ENCODE peak calls at places on chromosome 11, in six cellular contexts. One of them, this sample, is unnamed.

GRCh38 chr11:69198891-69199582 is 43.3 kb downstream of the SMIM38 start:
- DNase-seq in stomach: no peak
- DNase-seq in breast epithelium: no peak
- DNase-seq in ovary: no peak
- DNase-seq in HCT116: no peak
- DNase-seq in sigmoid colon: no peak
- DNase-seq in this sample: no peak

GRCh38 chr11:88384004-88384677 is 46.6 kb upstream of the CTSC start:
- DNase-seq in stomach: no peak
- DNase-seq in sigmoid colon: no peak
- DNase-seq in breast epithelium: no peak
- DNase-seq in ovary: no peak
- DNase-seq in HCT116: peak; percentile 7
- DNase-seq in this sample: no peak

GRCh38 chr11:108596701-108597100 is 3.1 kb upstream of the EXPH5 start:
- DNase-seq in ovary: no peak
- DNase-seq in sigmoid colon: no peak
- DNase-seq in stomach: no peak
- DNase-seq in HCT116: no peak
- DNase-seq in breast epithelium: no peak
- DNase-seq in this sample: no peak

GRCh38 chr11:121672630-121673487 is 220.1 kb upstream of the SORL1-AS1 start:
- DNase-seq in HCT116: no peak
- DNase-seq in stomach: no peak
- DNase-seq in breast epithelium: no peak
- DNase-seq in ovary: no peak
- DNase-seq in sigmoid colon: peak; percentile 85
- DNase-seq in this sample: no peak

GRCh38 chr11:20353829-20354434 is 9.6 kb upstream of the HTATIP2 start:
- DNase-seq in breast epithelium: no peak
- DNase-seq in HCT116: peak; percentile 45
- DNase-seq in sigmoid colon: no peak
- DNase-seq in ovary: no peak
- DNase-seq in stomach: peak; percentile 29
- DNase-seq in this sample: no peak

GRCh38 chr11:16926868-16927267 is 87.3 kb downstream of the PLEKHA7 start:
- DNase-seq in sigmoid colon: no peak
- DNase-seq in breast epithelium: no peak
- DNase-seq in HCT116: no peak
- DNase-seq in stomach: no peak
- DNase-seq in ovary: no peak
- DNase-seq in this sample: no peak

GRCh38 chr11:76689313-76689712 is 18.8 kb upstream of the LRRC32 start:
- DNase-seq in sigmoid colon: no peak
- DNase-seq in ovary: no peak
- DNase-seq in HCT116: no peak
- DNase-seq in stomach: no peak
- DNase-seq in breast epithelium: no peak
- DNase-seq in this sample: no peak

GRCh38 chr11:97815667-97816066 is 1205.1 kb upstream of the CNTN5 start:
- DNase-seq in stomach: no peak
- DNase-seq in HCT116: no peak
- DNase-seq in breast epithelium: no peak
- DNase-seq in ovary: no peak
- DNase-seq in sigmoid colon: no peak
- DNase-seq in this sample: no peak

GRCh38 chr11:74462009-74462408 is 5.3 kb downstream of the KCNE3 start:
- DNase-seq in stomach: peak; percentile 69
- DNase-seq in breast epithelium: no peak
- DNase-seq in HCT116: no peak
- DNase-seq in sigmoid colon: peak; percentile 89
- DNase-seq in ovary: peak; percentile 85
- DNase-seq in this sample: peak; percentile 39

GRCh38 chr11:120017582-120017981 is 120.3 kb downstream of the TRIM29 start:
- DNase-seq in ovary: no peak
- DNase-seq in breast epithelium: no peak
- DNase-seq in stomach: no peak
- DNase-seq in sigmoid colon: no peak
- DNase-seq in HCT116: no peak
- DNase-seq in this sample: no peak

GRCh38 chr11:75577198-75577597 is 15.1 kb downstream of the SERPINH1 start:
- DNase-seq in ovary: no peak
- DNase-seq in breast epithelium: no peak
- DNase-seq in sigmoid colon: no peak
- DNase-seq in HCT116: no peak
- DNase-seq in stomach: peak; percentile 52
- DNase-seq in this sample: peak; percentile 40

GRCh38 chr11:71913716-71914115 is 14.7 kb downstream of the XNDC1N start:
- DNase-seq in breast epithelium: no peak
- DNase-seq in sigmoid colon: no peak
- DNase-seq in stomach: no peak
- DNase-seq in ovary: no peak
- DNase-seq in HCT116: no peak
- DNase-seq in this sample: no peak

GRCh38 chr11:57417056-57417455 is 9.9 kb downstream of the SLC43A3 start:
- DNase-seq in sigmoid colon: peak; percentile 70
- DNase-seq in HCT116: no peak
- DNase-seq in ovary: no peak
- DNase-seq in breast epithelium: no peak
- DNase-seq in stomach: no peak
- DNase-seq in this sample: no peak

GRCh38 chr11:73729594-73730206 is 31.2 kb downstream of the RAB6A start:
- DNase-seq in stomach: no peak
- DNase-seq in sigmoid colon: no peak
- DNase-seq in HCT116: peak; percentile 4
- DNase-seq in ovary: no peak
- DNase-seq in breast epithelium: no peak
- DNase-seq in this sample: no peak

GRCh38 chr11:35104655-35105054 is 34.3 kb upstream of the CD44 start:
- DNase-seq in HCT116: no peak
- DNase-seq in sigmoid colon: no peak
- DNase-seq in breast epithelium: no peak
- DNase-seq in ovary: no peak
- DNase-seq in stomach: no peak
- DNase-seq in this sample: no peak

GRCh38 chr11:1548221-1549070 is 23.6 kb downstream of the DUSP8 start:
- DNase-seq in sigmoid colon: peak; percentile 94
- DNase-seq in stomach: peak; percentile 86
- DNase-seq in ovary: peak; percentile 32
- DNase-seq in HCT116: peak; percentile 62
- DNase-seq in breast epithelium: peak; percentile 85
- DNase-seq in this sample: no peak

GRCh38 chr11:63915961-63916836 is 765 bp downstream of the RCOR2 start:
- DNase-seq in HCT116: no peak
- DNase-seq in stomach: peak; percentile 37
- DNase-seq in sigmoid colon: no peak
- DNase-seq in ovary: peak; percentile 40
- DNase-seq in breast epithelium: no peak
- DNase-seq in this sample: no peak

GRCh38 chr11:8709002-8709672 is 26.5 kb downstream of the RPL27A start:
- DNase-seq in stomach: peak; percentile 50
- DNase-seq in breast epithelium: peak; percentile 80
- DNase-seq in HCT116: no peak
- DNase-seq in sigmoid colon: peak; percentile 98
- DNase-seq in ovary: peak; percentile 89
- DNase-seq in this sample: peak; percentile 86

GRCh38 chr11:125476721-125477120 is 19.3 kb downstream of the FEZ1 start:
- DNase-seq in HCT116: no peak
- DNase-seq in breast epithelium: no peak
- DNase-seq in stomach: no peak
- DNase-seq in ovary: no peak
- DNase-seq in sigmoid colon: no peak
- DNase-seq in this sample: no peak

GRCh38 chr11:116852261-116853125 is 15.1 kb upstream of the APOA1 start:
- DNase-seq in sigmoid colon: no peak
- DNase-seq in ovary: peak; percentile 74
- DNase-seq in stomach: no peak
- DNase-seq in breast epithelium: no peak
- DNase-seq in HCT116: no peak
- DNase-seq in this sample: no peak

GRCh38 chr11:66311965-66312548 is 4.8 kb downstream of the CD248 start:
- DNase-seq in HCT116: peak; percentile 95
- DNase-seq in breast epithelium: peak; percentile 77
- DNase-seq in sigmoid colon: peak; percentile 96
- DNase-seq in ovary: peak; percentile 93
- DNase-seq in stomach: peak; percentile 95
- DNase-seq in this sample: peak; percentile 87

GRCh38 chr11:69195819-69196218 is 40.1 kb downstream of the SMIM38 start:
- DNase-seq in ovary: no peak
- DNase-seq in breast epithelium: no peak
- DNase-seq in sigmoid colon: no peak
- DNase-seq in stomach: no peak
- DNase-seq in HCT116: no peak
- DNase-seq in this sample: no peak

GRCh38 chr11:78168539-78169477 is 19.6 kb downstream of the KCTD21 start:
- DNase-seq in sigmoid colon: peak; percentile 91
- DNase-seq in HCT116: no peak
- DNase-seq in stomach: peak; percentile 35
- DNase-seq in ovary: peak; percentile 80
- DNase-seq in breast epithelium: no peak
- DNase-seq in this sample: peak; percentile 83

GRCh38 chr11:78170413-78170812 is 18.0 kb downstream of the KCTD21 start:
- DNase-seq in breast epithelium: no peak
- DNase-seq in stomach: no peak
- DNase-seq in HCT116: no peak
- DNase-seq in sigmoid colon: no peak
- DNase-seq in ovary: no peak
- DNase-seq in this sample: no peak

GRCh38 chr11:78171951-78172350 is 16.5 kb downstream of the KCTD21 start:
- DNase-seq in HCT116: no peak
- DNase-seq in sigmoid colon: no peak
- DNase-seq in ovary: peak; percentile 10
- DNase-seq in breast epithelium: no peak
- DNase-seq in stomach: no peak
- DNase-seq in this sample: no peak

GRCh38 chr11:78166832-78167469 is 21.5 kb downstream of the KCTD21 start:
- DNase-seq in stomach: no peak
- DNase-seq in breast epithelium: no peak
- DNase-seq in sigmoid colon: no peak
- DNase-seq in ovary: no peak
- DNase-seq in HCT116: no peak
- DNase-seq in this sample: no peak

GRCh38 chr11:78170874-78171549 is 17.4 kb downstream of the KCTD21 start:
- DNase-seq in ovary: no peak
- DNase-seq in HCT116: no peak
- DNase-seq in stomach: no peak
- DNase-seq in sigmoid colon: no peak
- DNase-seq in breast epithelium: no peak
- DNase-seq in this sample: no peak
- TF ChIP-seq POLR2A in ovary: no peak
- TF ChIP-seq POLR2A in HCT116: no peak
- TF ChIP-seq POLR2A in stomach: no peak
- TF ChIP-seq POLR2A in sigmoid colon: no peak
- TF ChIP-seq POLR2A in breast epithelium: no peak
- TF ChIP-seq POLR2A in this sample: no peak

GRCh38 chr11:44611088-44611487 is 45.6 kb downstream of the CD82 start:
- DNase-seq in breast epithelium: no peak
- DNase-seq in HCT116: no peak
- DNase-seq in stomach: no peak
- DNase-seq in ovary: no peak
- DNase-seq in sigmoid colon: no peak
- DNase-seq in this sample: no peak
- H3K4me1 ChIP-seq in breast epithelium: no peaks in the 10 kb centered on the region
- H3K4me1 ChIP-seq in HCT116: peaks cover 5% of the 10 kb centered on the region
- H3K4me1 ChIP-seq in stomach: peaks cover 65% of the 10 kb centered on the region
- H3K4me1 ChIP-seq in ovary: peaks cover 15% of the 10 kb centered on the region
- H3K4me1 ChIP-seq in sigmoid colon: peaks cover 28% of the 10 kb centered on the region
- H3K4me1 ChIP-seq in this sample: no peaks in the 10 kb centered on the region

DNA sequence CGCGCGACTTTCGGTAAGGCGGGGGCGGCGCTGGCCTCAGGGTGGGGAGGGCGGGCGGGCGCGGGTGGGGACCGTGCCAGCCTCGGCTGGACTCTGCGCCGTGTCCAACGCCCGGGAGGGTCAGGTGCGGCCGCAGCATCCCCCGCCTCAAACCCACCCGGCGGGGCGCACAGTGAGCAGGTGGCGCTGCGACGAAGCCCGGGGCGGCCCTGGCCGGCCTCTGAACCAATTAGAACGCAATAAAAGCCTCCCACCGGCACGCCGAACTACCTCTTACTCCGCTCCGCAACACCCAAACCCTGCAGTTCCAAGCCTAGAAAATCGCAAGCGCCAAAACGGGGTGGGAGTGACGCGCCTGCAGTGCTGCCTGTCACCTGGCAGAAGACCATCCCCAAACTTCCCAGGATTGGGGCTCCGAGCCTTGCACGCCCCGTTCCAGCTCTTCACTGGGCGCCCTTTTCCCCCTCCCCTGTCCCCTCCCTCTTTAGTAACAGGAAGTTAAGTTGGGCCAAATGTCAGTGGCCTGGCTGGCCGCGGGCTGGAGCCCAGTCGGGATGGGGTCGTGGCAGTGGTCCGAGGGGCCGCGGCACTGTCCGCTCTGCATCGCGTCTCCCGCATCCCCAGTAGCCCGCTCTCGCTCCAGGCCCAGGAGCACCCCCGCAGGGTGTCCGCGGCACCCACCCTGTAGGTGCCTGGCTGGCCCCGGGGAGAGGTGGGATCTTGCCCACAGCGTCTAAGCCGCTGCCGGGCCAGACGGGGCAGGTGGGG is 508 bp downstream of the MICAL2 start:
- DNase-seq in breast epithelium: no peak
- DNase-seq in HCT116: no peak
- DNase-seq in sigmoid colon: peak; percentile 76
- DNase-seq in ovary: peak; percentile 39
- DNase-seq in stomach: no peak
- DNase-seq in this sample: no peak
- TF ChIP-seq POLR2A in breast epithelium: no peak
- TF ChIP-seq POLR2A in HCT116: no peak
- TF ChIP-seq POLR2A in sigmoid colon: no peak
- TF ChIP-seq POLR2A in ovary: no peak
- TF ChIP-seq POLR2A in stomach: no peak
- TF ChIP-seq POLR2A in this sample: peak; percentile 27

DNA sequence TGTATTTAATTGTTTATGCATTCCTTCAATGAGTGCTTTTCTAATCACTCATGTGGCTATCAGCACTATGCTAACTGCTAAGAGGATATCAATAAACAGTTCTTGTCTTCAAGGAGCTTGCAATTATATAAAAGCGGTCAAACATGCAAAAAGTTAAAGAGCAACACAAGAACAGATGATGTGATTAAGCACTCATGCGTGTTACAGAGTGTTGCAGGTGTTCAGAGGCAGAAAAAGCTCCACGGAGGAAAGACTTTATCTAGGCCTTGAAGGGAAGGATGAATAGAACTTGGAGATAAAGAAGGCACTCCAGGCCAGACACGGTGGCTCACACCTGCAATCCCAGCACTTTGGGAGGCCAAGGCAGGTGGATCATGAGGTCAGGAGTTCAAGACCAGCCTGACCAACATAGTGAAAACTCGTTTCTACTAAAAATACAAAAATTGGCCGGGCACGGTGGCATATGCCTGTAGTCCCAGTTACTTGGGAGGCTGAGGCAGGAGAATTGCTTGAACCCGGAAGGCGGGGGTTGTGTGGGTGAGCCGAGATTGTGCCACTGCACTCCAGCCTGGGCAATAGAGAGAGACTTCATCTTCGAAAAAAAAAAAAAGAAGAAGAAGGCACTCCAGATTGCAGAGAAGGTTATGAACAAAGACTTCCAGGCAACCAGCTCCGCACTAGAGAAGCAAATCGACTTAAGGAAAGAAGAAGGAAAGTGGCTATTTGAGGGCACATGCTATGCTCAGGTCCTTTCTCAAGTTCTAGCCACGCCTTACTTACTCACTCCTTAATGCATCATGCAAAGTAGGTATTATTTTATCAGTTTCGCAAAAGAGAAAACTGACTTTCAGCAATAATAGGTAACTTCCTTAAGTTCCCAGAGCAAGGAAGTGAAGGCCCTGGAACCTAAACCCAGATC is 13.8 kb downstream of the CD3E start:
- DNase-seq in breast epithelium: no peak
- DNase-seq in stomach: no peak
- DNase-seq in ovary: no peak
- DNase-seq in sigmoid colon: no peak
- DNase-seq in HCT116: no peak
- DNase-seq in this sample: no peak
- H3K4me1 ChIP-seq in breast epithelium: no peaks in the 10 kb centered on the region
- H3K4me1 ChIP-seq in stomach: peaks cover 38% of the 10 kb centered on the region
- H3K4me1 ChIP-seq in ovary: no peaks in the 10 kb centered on the region
- H3K4me1 ChIP-seq in sigmoid colon: peaks cover 8% of the 10 kb centered on the region
- H3K4me1 ChIP-seq in HCT116: no peaks in the 10 kb centered on the region
- H3K4me1 ChIP-seq in this sample: no peaks in the 10 kb centered on the region